ENCODE peak calls at places on chromosomes 16 and 17, in four cellular contexts. One of them, this sample, is unnamed.

GRCh38 chr17:72121164-72122001 is 563 bp downstream of the SOX9 start:
- DNase-seq in stimulated activated CD8-positive, alpha-beta memory T cell treated with anti-CD3 and anti-CD28 coated beads, Interleukin-7, amount 100 ng/mL, for 1 hour: no peak
- DNase-seq in coronary artery: no peak
- DNase-seq in activated T-helper 1 cell treated with anti-CD3 and anti-CD28 coated beads, Interleukin-12 subunit alpha, Interleukin-12 subunit beta, Interleukin-2, Interleukin-4 antibody, amounts not matched to agents 30 ng/mL and 10 ng/mL and 1 ng/mL, durations not matched to agents 14 hours and 24 hours and 36 hours: no peak
- DNase-seq in this sample: no peak

GRCh38 chr17:32349503-32349853 is 479 bp upstream of the ZNF207 start:
- DNase-seq in stimulated activated CD8-positive, alpha-beta memory T cell treated with anti-CD3 and anti-CD28 coated beads, Interleukin-7, amount 100 ng/mL, for 1 hour: no peak
- DNase-seq in coronary artery: no peak
- DNase-seq in activated T-helper 1 cell treated with anti-CD3 and anti-CD28 coated beads, Interleukin-12 subunit alpha, Interleukin-12 subunit beta, Interleukin-2, Interleukin-4 antibody, amounts not matched to agents 30 ng/mL and 10 ng/mL and 1 ng/mL, durations not matched to agents 14 hours and 24 hours and 36 hours: no peak
- DNase-seq in this sample: no peak

GRCh38 chr16:66135376-66135775 is 231.1 kb upstream of the CDH5 start:
- DNase-seq in activated T-helper 1 cell treated with anti-CD3 and anti-CD28 coated beads, Interleukin-12 subunit alpha, Interleukin-12 subunit beta, Interleukin-2, Interleukin-4 antibody, amounts not matched to agents 30 ng/mL and 10 ng/mL and 1 ng/mL, durations not matched to agents 14 hours and 24 hours and 36 hours: no peak
- DNase-seq in coronary artery: peak
- DNase-seq in stimulated activated CD8-positive, alpha-beta memory T cell treated with anti-CD3 and anti-CD28 coated beads, Interleukin-7, amount 100 ng/mL, for 1 hour: no peak
- DNase-seq in this sample: no peak

GRCh38 chr17:31533546-31534155 is 142.2 kb downstream of the RAB11FIP4 start:
- DNase-seq in coronary artery: no peak
- DNase-seq in stimulated activated CD8-positive, alpha-beta memory T cell treated with anti-CD3 and anti-CD28 coated beads, Interleukin-7, amount 100 ng/mL, for 1 hour: no peak
- DNase-seq in activated T-helper 1 cell treated with anti-CD3 and anti-CD28 coated beads, Interleukin-12 subunit alpha, Interleukin-12 subunit beta, Interleukin-2, Interleukin-4 antibody, amounts not matched to agents 30 ng/mL and 10 ng/mL and 1 ng/mL, durations not matched to agents 14 hours and 24 hours and 36 hours: no peak
- DNase-seq in this sample: peak

GRCh38 chr17:77810536-77810935 is 148.0 kb upstream of the TNRC6C start:
- DNase-seq in coronary artery: peak
- DNase-seq in activated T-helper 1 cell treated with anti-CD3 and anti-CD28 coated beads, Interleukin-12 subunit alpha, Interleukin-12 subunit beta, Interleukin-2, Interleukin-4 antibody, amounts not matched to agents 30 ng/mL and 10 ng/mL and 1 ng/mL, durations not matched to agents 14 hours and 24 hours and 36 hours: no peak
- DNase-seq in stimulated activated CD8-positive, alpha-beta memory T cell treated with anti-CD3 and anti-CD28 coated beads, Interleukin-7, amount 100 ng/mL, for 1 hour: no peak
- DNase-seq in this sample: no peak

GRCh38 chr16:84541999-84542876 is 37.8 kb upstream of the MEAK7 start:
- DNase-seq in activated T-helper 1 cell treated with anti-CD3 and anti-CD28 coated beads, Interleukin-12 subunit alpha, Interleukin-12 subunit beta, Interleukin-2, Interleukin-4 antibody, amounts not matched to agents 30 ng/mL and 10 ng/mL and 1 ng/mL, durations not matched to agents 14 hours and 24 hours and 36 hours: no peak
- DNase-seq in coronary artery: no peak
- DNase-seq in stimulated activated CD8-positive, alpha-beta memory T cell treated with anti-CD3 and anti-CD28 coated beads, Interleukin-7, amount 100 ng/mL, for 1 hour: no peak
- DNase-seq in this sample: no peak

GRCh38 chr17:77692571-77693161 is 265.8 kb upstream of the TNRC6C start:
- DNase-seq in stimulated activated CD8-positive, alpha-beta memory T cell treated with anti-CD3 and anti-CD28 coated beads, Interleukin-7, amount 100 ng/mL, for 1 hour: no peak
- DNase-seq in coronary artery: peak
- DNase-seq in activated T-helper 1 cell treated with anti-CD3 and anti-CD28 coated beads, Interleukin-12 subunit alpha, Interleukin-12 subunit beta, Interleukin-2, Interleukin-4 antibody, amounts not matched to agents 30 ng/mL and 10 ng/mL and 1 ng/mL, durations not matched to agents 14 hours and 24 hours and 36 hours: no peak
- DNase-seq in this sample: peak

GRCh38 chr17:58755577-58756245 is at the start of gene PPM1E:
- DNase-seq in activated T-helper 1 cell treated with anti-CD3 and anti-CD28 coated beads, Interleukin-12 subunit alpha, Interleukin-12 subunit beta, Interleukin-2, Interleukin-4 antibody, amounts not matched to agents 30 ng/mL and 10 ng/mL and 1 ng/mL, durations not matched to agents 14 hours and 24 hours and 36 hours: peak
- DNase-seq in coronary artery: no peak
- DNase-seq in stimulated activated CD8-positive, alpha-beta memory T cell treated with anti-CD3 and anti-CD28 coated beads, Interleukin-7, amount 100 ng/mL, for 1 hour: no peak
- DNase-seq in this sample: no peak

GRCh38 chr17:76474238-76474637 is 6.8 kb downstream of the AANAT start:
- DNase-seq in activated T-helper 1 cell treated with anti-CD3 and anti-CD28 coated beads, Interleukin-12 subunit alpha, Interleukin-12 subunit beta, Interleukin-2, Interleukin-4 antibody, amounts not matched to agents 30 ng/mL and 10 ng/mL and 1 ng/mL, durations not matched to agents 14 hours and 24 hours and 36 hours: no peak
- DNase-seq in stimulated activated CD8-positive, alpha-beta memory T cell treated with anti-CD3 and anti-CD28 coated beads, Interleukin-7, amount 100 ng/mL, for 1 hour: no peak
- DNase-seq in coronary artery: no peak
- DNase-seq in this sample: no peak

GRCh38 chr16:88804173-88804551 is 573 bp downstream of the CDT1 start:
- DNase-seq in coronary artery: no peak
- DNase-seq in activated T-helper 1 cell treated with anti-CD3 and anti-CD28 coated beads, Interleukin-12 subunit alpha, Interleukin-12 subunit beta, Interleukin-2, Interleukin-4 antibody, amounts not matched to agents 30 ng/mL and 10 ng/mL and 1 ng/mL, durations not matched to agents 14 hours and 24 hours and 36 hours: no peak
- DNase-seq in stimulated activated CD8-positive, alpha-beta memory T cell treated with anti-CD3 and anti-CD28 coated beads, Interleukin-7, amount 100 ng/mL, for 1 hour: no peak
- DNase-seq in this sample: no peak

GRCh38 chr17:34892864-34893263 is 68.4 kb downstream of the CCT6B start:
- DNase-seq in activated T-helper 1 cell treated with anti-CD3 and anti-CD28 coated beads, Interleukin-12 subunit alpha, Interleukin-12 subunit beta, Interleukin-2, Interleukin-4 antibody, amounts not matched to agents 30 ng/mL and 10 ng/mL and 1 ng/mL, durations not matched to agents 14 hours and 24 hours and 36 hours: no peak
- DNase-seq in coronary artery: no peak
- DNase-seq in stimulated activated CD8-positive, alpha-beta memory T cell treated with anti-CD3 and anti-CD28 coated beads, Interleukin-7, amount 100 ng/mL, for 1 hour: no peak
- DNase-seq in this sample: no peak

GRCh38 chr17:17406225-17406624 is 70.6 kb upstream of the MED9 start:
- DNase-seq in activated T-helper 1 cell treated with anti-CD3 and anti-CD28 coated beads, Interleukin-12 subunit alpha, Interleukin-12 subunit beta, Interleukin-2, Interleukin-4 antibody, amounts not matched to agents 30 ng/mL and 10 ng/mL and 1 ng/mL, durations not matched to agents 14 hours and 24 hours and 36 hours: no peak
- DNase-seq in stimulated activated CD8-positive, alpha-beta memory T cell treated with anti-CD3 and anti-CD28 coated beads, Interleukin-7, amount 100 ng/mL, for 1 hour: no peak
- DNase-seq in coronary artery: no peak
- DNase-seq in this sample: no peak

GRCh38 chr17:79595956-79596355 is 14.9 kb downstream of the RBFOX3 start:
- DNase-seq in stimulated activated CD8-positive, alpha-beta memory T cell treated with anti-CD3 and anti-CD28 coated beads, Interleukin-7, amount 100 ng/mL, for 1 hour: no peak
- DNase-seq in coronary artery: no peak
- DNase-seq in activated T-helper 1 cell treated with anti-CD3 and anti-CD28 coated beads, Interleukin-12 subunit alpha, Interleukin-12 subunit beta, Interleukin-2, Interleukin-4 antibody, amounts not matched to agents 30 ng/mL and 10 ng/mL and 1 ng/mL, durations not matched to agents 14 hours and 24 hours and 36 hours: no peak
- DNase-seq in this sample: no peak

GRCh38 chr16:88681709-88682451 is 4.4 kb downstream of the SNAI3 start:
- DNase-seq in stimulated activated CD8-positive, alpha-beta memory T cell treated with anti-CD3 and anti-CD28 coated beads, Interleukin-7, amount 100 ng/mL, for 1 hour: no peak
- DNase-seq in activated T-helper 1 cell treated with anti-CD3 and anti-CD28 coated beads, Interleukin-12 subunit alpha, Interleukin-12 subunit beta, Interleukin-2, Interleukin-4 antibody, amounts not matched to agents 30 ng/mL and 10 ng/mL and 1 ng/mL, durations not matched to agents 14 hours and 24 hours and 36 hours: peak
- DNase-seq in coronary artery: no peak
- DNase-seq in this sample: no peak

GRCh38 chr17:40480501-40481003 is 20.9 kb downstream of the TNS4 start:
- DNase-seq in coronary artery: no peak
- DNase-seq in stimulated activated CD8-positive, alpha-beta memory T cell treated with anti-CD3 and anti-CD28 coated beads, Interleukin-7, amount 100 ng/mL, for 1 hour: peak
- DNase-seq in activated T-helper 1 cell treated with anti-CD3 and anti-CD28 coated beads, Interleukin-12 subunit alpha, Interleukin-12 subunit beta, Interleukin-2, Interleukin-4 antibody, amounts not matched to agents 30 ng/mL and 10 ng/mL and 1 ng/mL, durations not matched to agents 14 hours and 24 hours and 36 hours: peak
- DNase-seq in this sample: no peak

GRCh38 chr16:77406680-77407079 is 28.2 kb downstream of the ADAMTS18 start:
- DNase-seq in stimulated activated CD8-positive, alpha-beta memory T cell treated with anti-CD3 and anti-CD28 coated beads, Interleukin-7, amount 100 ng/mL, for 1 hour: no peak
- DNase-seq in activated T-helper 1 cell treated with anti-CD3 and anti-CD28 coated beads, Interleukin-12 subunit alpha, Interleukin-12 subunit beta, Interleukin-2, Interleukin-4 antibody, amounts not matched to agents 30 ng/mL and 10 ng/mL and 1 ng/mL, durations not matched to agents 14 hours and 24 hours and 36 hours: no peak
- DNase-seq in coronary artery: no peak
- DNase-seq in this sample: no peak

GRCh38 chr16:12320298-12320706 is 343.8 kb downstream of the SNX29 start:
- DNase-seq in stimulated activated CD8-positive, alpha-beta memory T cell treated with anti-CD3 and anti-CD28 coated beads, Interleukin-7, amount 100 ng/mL, for 1 hour: no peak
- DNase-seq in coronary artery: no peak
- DNase-seq in activated T-helper 1 cell treated with anti-CD3 and anti-CD28 coated beads, Interleukin-12 subunit alpha, Interleukin-12 subunit beta, Interleukin-2, Interleukin-4 antibody, amounts not matched to agents 30 ng/mL and 10 ng/mL and 1 ng/mL, durations not matched to agents 14 hours and 24 hours and 36 hours: no peak
- DNase-seq in this sample: no peak

GRCh38 chr16:26365555-26365954 is 673.8 kb downstream of the HS3ST4 start:
- DNase-seq in activated T-helper 1 cell treated with anti-CD3 and anti-CD28 coated beads, Interleukin-12 subunit alpha, Interleukin-12 subunit beta, Interleukin-2, Interleukin-4 antibody, amounts not matched to agents 30 ng/mL and 10 ng/mL and 1 ng/mL, durations not matched to agents 14 hours and 24 hours and 36 hours: no peak
- DNase-seq in stimulated activated CD8-positive, alpha-beta memory T cell treated with anti-CD3 and anti-CD28 coated beads, Interleukin-7, amount 100 ng/mL, for 1 hour: no peak
- DNase-seq in coronary artery: no peak
- DNase-seq in this sample: no peak

GRCh38 chr17:59004338-59005111 is 102.2 kb downstream of the TRIM37 start:
- DNase-seq in activated T-helper 1 cell treated with anti-CD3 and anti-CD28 coated beads, Interleukin-12 subunit alpha, Interleukin-12 subunit beta, Interleukin-2, Interleukin-4 antibody, amounts not matched to agents 30 ng/mL and 10 ng/mL and 1 ng/mL, durations not matched to agents 14 hours and 24 hours and 36 hours: peak
- DNase-seq in coronary artery: no peak
- DNase-seq in stimulated activated CD8-positive, alpha-beta memory T cell treated with anti-CD3 and anti-CD28 coated beads, Interleukin-7, amount 100 ng/mL, for 1 hour: peak
- DNase-seq in this sample: no peak

GRCh38 chr17:75773121-75773807 is 8.3 kb upstream of the GALK1 start:
- DNase-seq in activated T-helper 1 cell treated with anti-CD3 and anti-CD28 coated beads, Interleukin-12 subunit alpha, Interleukin-12 subunit beta, Interleukin-2, Interleukin-4 antibody, amounts not matched to agents 30 ng/mL and 10 ng/mL and 1 ng/mL, durations not matched to agents 14 hours and 24 hours and 36 hours: no peak
- DNase-seq in coronary artery: peak
- DNase-seq in stimulated activated CD8-positive, alpha-beta memory T cell treated with anti-CD3 and anti-CD28 coated beads, Interleukin-7, amount 100 ng/mL, for 1 hour: no peak
- DNase-seq in this sample: no peak

GRCh38 chr17:3639981-3640596 is 3.5 kb downstream of the CTNS start:
- DNase-seq in coronary artery: no peak
- DNase-seq in activated T-helper 1 cell treated with anti-CD3 and anti-CD28 coated beads, Interleukin-12 subunit alpha, Interleukin-12 subunit beta, Interleukin-2, Interleukin-4 antibody, amounts not matched to agents 30 ng/mL and 10 ng/mL and 1 ng/mL, durations not matched to agents 14 hours and 24 hours and 36 hours: no peak
- DNase-seq in stimulated activated CD8-positive, alpha-beta memory T cell treated with anti-CD3 and anti-CD28 coated beads, Interleukin-7, amount 100 ng/mL, for 1 hour: no peak
- DNase-seq in this sample: no peak

GRCh38 chr17:70848785-70849184 is 679.5 kb downstream of the KCNJ2 start:
- DNase-seq in stimulated activated CD8-positive, alpha-beta memory T cell treated with anti-CD3 and anti-CD28 coated beads, Interleukin-7, amount 100 ng/mL, for 1 hour: no peak
- DNase-seq in activated T-helper 1 cell treated with anti-CD3 and anti-CD28 coated beads, Interleukin-12 subunit alpha, Interleukin-12 subunit beta, Interleukin-2, Interleukin-4 antibody, amounts not matched to agents 30 ng/mL and 10 ng/mL and 1 ng/mL, durations not matched to agents 14 hours and 24 hours and 36 hours: no peak
- DNase-seq in coronary artery: no peak
- DNase-seq in this sample: no peak

GRCh38 chr17:12627177-12627629 is 38.5 kb upstream of the MYOCD start:
- DNase-seq in stimulated activated CD8-positive, alpha-beta memory T cell treated with anti-CD3 and anti-CD28 coated beads, Interleukin-7, amount 100 ng/mL, for 1 hour: no peak
- DNase-seq in coronary artery: peak
- DNase-seq in activated T-helper 1 cell treated with anti-CD3 and anti-CD28 coated beads, Interleukin-12 subunit alpha, Interleukin-12 subunit beta, Interleukin-2, Interleukin-4 antibody, amounts not matched to agents 30 ng/mL and 10 ng/mL and 1 ng/mL, durations not matched to agents 14 hours and 24 hours and 36 hours: no peak
- DNase-seq in this sample: peak

GRCh38 chr17:44970136-44970737 is 2.1 kb upstream of the C1QL1 start:
- DNase-seq in coronary artery: no peak
- DNase-seq in stimulated activated CD8-positive, alpha-beta memory T cell treated with anti-CD3 and anti-CD28 coated beads, Interleukin-7, amount 100 ng/mL, for 1 hour: no peak
- DNase-seq in activated T-helper 1 cell treated with anti-CD3 and anti-CD28 coated beads, Interleukin-12 subunit alpha, Interleukin-12 subunit beta, Interleukin-2, Interleukin-4 antibody, amounts not matched to agents 30 ng/mL and 10 ng/mL and 1 ng/mL, durations not matched to agents 14 hours and 24 hours and 36 hours: no peak
- DNase-seq in this sample: no peak

GRCh38 chr16:50547340-50547865 is 793 bp upstream of the NKD1 start:
- DNase-seq in stimulated activated CD8-positive, alpha-beta memory T cell treated with anti-CD3 and anti-CD28 coated beads, Interleukin-7, amount 100 ng/mL, for 1 hour: peak
- DNase-seq in coronary artery: no peak
- DNase-seq in activated T-helper 1 cell treated with anti-CD3 and anti-CD28 coated beads, Interleukin-12 subunit alpha, Interleukin-12 subunit beta, Interleukin-2, Interleukin-4 antibody, amounts not matched to agents 30 ng/mL and 10 ng/mL and 1 ng/mL, durations not matched to agents 14 hours and 24 hours and 36 hours: peak
- DNase-seq in this sample: no peak

GRCh38 chr17:40530531-40530987 is 29.1 kb upstream of the TNS4 start:
- DNase-seq in activated T-helper 1 cell treated with anti-CD3 and anti-CD28 coated beads, Interleukin-12 subunit alpha, Interleukin-12 subunit beta, Interleukin-2, Interleukin-4 antibody, amounts not matched to agents 30 ng/mL and 10 ng/mL and 1 ng/mL, durations not matched to agents 14 hours and 24 hours and 36 hours: no peak
- DNase-seq in stimulated activated CD8-positive, alpha-beta memory T cell treated with anti-CD3 and anti-CD28 coated beads, Interleukin-7, amount 100 ng/mL, for 1 hour: no peak
- DNase-seq in coronary artery: peak
- DNase-seq in this sample: no peak

GRCh38 chr17:9700754-9701476 is 55.6 kb downstream of the USP43 start:
- DNase-seq in activated T-helper 1 cell treated with anti-CD3 and anti-CD28 coated beads, Interleukin-12 subunit alpha, Interleukin-12 subunit beta, Interleukin-2, Interleukin-4 antibody, amounts not matched to agents 30 ng/mL and 10 ng/mL and 1 ng/mL, durations not matched to agents 14 hours and 24 hours and 36 hours: no peak
- DNase-seq in coronary artery: no peak
- DNase-seq in stimulated activated CD8-positive, alpha-beta memory T cell treated with anti-CD3 and anti-CD28 coated beads, Interleukin-7, amount 100 ng/mL, for 1 hour: no peak
- DNase-seq in this sample: no peak

GRCh38 chr16:7946142-7946541 is 613.5 kb downstream of the RBFOX1 start:
- DNase-seq in coronary artery: no peak
- DNase-seq in stimulated activated CD8-positive, alpha-beta memory T cell treated with anti-CD3 and anti-CD28 coated beads, Interleukin-7, amount 100 ng/mL, for 1 hour: no peak
- DNase-seq in activated T-helper 1 cell treated with anti-CD3 and anti-CD28 coated beads, Interleukin-12 subunit alpha, Interleukin-12 subunit beta, Interleukin-2, Interleukin-4 antibody, amounts not matched to agents 30 ng/mL and 10 ng/mL and 1 ng/mL, durations not matched to agents 14 hours and 24 hours and 36 hours: no peak
- DNase-seq in this sample: no peak

GRCh38 chr17:74199306-74200092 is 4.0 kb upstream of the RPL38 start:
- DNase-seq in activated T-helper 1 cell treated with anti-CD3 and anti-CD28 coated beads, Interleukin-12 subunit alpha, Interleukin-12 subunit beta, Interleukin-2, Interleukin-4 antibody, amounts not matched to agents 30 ng/mL and 10 ng/mL and 1 ng/mL, durations not matched to agents 14 hours and 24 hours and 36 hours: peak
- DNase-seq in coronary artery: no peak
- DNase-seq in stimulated activated CD8-positive, alpha-beta memory T cell treated with anti-CD3 and anti-CD28 coated beads, Interleukin-7, amount 100 ng/mL, for 1 hour: peak
- DNase-seq in this sample: no peak

This sample was measured in epithelial cell of prostate.